ENCODE peak calls at places on chromosome 20, in four cellular contexts. O is GM12878, W is HL-60, K is K562. R is an unnamed sample.

GRCh38 chr20:2524435-2525272 is 11.7 kb upstream of the TMC2 start:
- DNase-seq in O (peak), W (peak), K (peak), R (peak)

GRCh38 chr20:63636752-63637633 is 10.1 kb upstream of the GMEB2 start:
- DNase-seq in O (no peak), W (no peak), K (peak), R (no peak)

GRCh38 chr20:14878676-14879019 is 541.2 kb upstream of the FLRT3 start:
- DNase-seq in O (no peak), W (no peak), K (no peak), R (no peak)

GRCh38 chr20:44167736-44168135 is 19.3 kb downstream of the JPH2 start:
- DNase-seq in O (no peak), W (no peak), K (no peak), R (no peak)

GRCh38 chr20:38602185-38602581 is 574 bp downstream of the ARHGAP40 start:
- DNase-seq in O (no peak), W (no peak), K (no peak), R (no peak)

GRCh38 chr20:44404204-44405181 is 49.0 kb downstream of the HNF4A start:
- DNase-seq in O (no peak), W (no peak), K (no peak), R (no peak)

GRCh38 chr20:40470313-40471260 is 218.4 kb downstream of the MAFB start:
- DNase-seq in O (no peak), W (no peak), K (no peak), R (no peak)

GRCh38 chr20:3046677-3047462 is 1.0 kb downstream of the MRPS26 start:
- DNase-seq in O (no peak), W (peak), K (no peak), R (peak)

GRCh38 chr20:33279261-33279910 is 3.6 kb upstream of the BPIFB1 start:
- DNase-seq in O (no peak), W (no peak), K (no peak), R (no peak)

GRCh38 chr20:23149623-23150279 is 63.6 kb upstream of the CD93 start:
- DNase-seq in O (no peak), W (no peak), K (no peak), R (no peak)

GRCh38 chr20:60354181-60354580 is 396.0 kb downstream of the CDH26 start:
- DNase-seq in O (no peak), W (no peak), K (no peak), R (no peak)

GRCh38 chr20:50491926-50492634 is 18.1 kb upstream of the PTPN1 start:
- DNase-seq in O (no peak), W (no peak), K (no peak), R (no peak)

GRCh38 chr20:63159826-63160640 is 55.9 kb downstream of the YTHDF1 start:
- DNase-seq in O (no peak), W (no peak), K (no peak), R (no peak)

GRCh38 chr20:37341632-37342031 is 4.3 kb upstream of the SRC start:
- DNase-seq in O (no peak), W (no peak), K (no peak), R (no peak)

GRCh38 chr20:63858393-63859165 is 2.7 kb upstream of the ABHD16B start:
- DNase-seq in O (no peak), W (no peak), K (peak), R (no peak)

GRCh38 chr20:54122189-54122588 is 51.6 kb downstream of the CYP24A1 start:
- DNase-seq in O (no peak), W (no peak), K (no peak), R (no peak)

GRCh38 chr20:38143646-38144554 is 21.2 kb downstream of the TGM2 start:
- DNase-seq in O (no peak), W (peak), K (peak), R (no peak)

GRCh38 chr20:17873410-17874270 is 95.0 kb downstream of the SNX5 start:
- DNase-seq in O (no peak), W (no peak), K (no peak), R (no peak)

GRCh38 chr20:5557123-5557522 is 193.1 kb upstream of the SHLD1 start:
- DNase-seq in O (peak), W (peak), K (peak), R (peak)

GRCh38 chr20:41552295-41553068 is 65.7 kb downstream of the CHD6 start:
- DNase-seq in O (no peak), W (no peak), K (no peak), R (no peak)

GRCh38 chr20:37243937-37244571 is 17.6 kb downstream of the GHRH start:
- DNase-seq in O (no peak), W (no peak), K (no peak), R (no peak)

GRCh38 chr20:17504898-17505663 is 26.1 kb downstream of the BFSP1 start:
- DNase-seq in O (peak), W (peak), K (peak), R (peak)

GRCh38 chr20:38270869-38271608 is 10.5 kb upstream of the KIAA1755 start:
- DNase-seq in O (no peak), W (no peak), K (no peak), R (no peak)

GRCh38 chr20:36548006-36548315 is 6.6 kb downstream of the MYL9 start:
- DNase-seq in O (no peak), W (no peak), K (peak), R (no peak)

GRCh38 chr20:63747622-63748355 is 8.2 kb downstream of the SLC2A4RG start:
- DNase-seq in O (no peak), W (no peak), K (no peak), R (no peak)

GRCh38 chr20:5100684-5101347 is 18.9 kb downstream of the PCNA start:
- DNase-seq in O (no peak), W (peak), K (peak), R (no peak)

GRCh38 chr20:52422574-52423463 is 231.2 kb upstream of the ZFP64 start:
- DNase-seq in O (no peak), W (no peak), K (no peak), R (no peak)

GRCh38 chr20:38237381-38237780 is 23.2 kb downstream of the KIAA1755 start:
- DNase-seq in O (no peak), W (no peak), K (no peak), R (no peak)

GRCh38 chr20:51315390-51315789 is 227.1 kb downstream of the NFATC2 start:
- DNase-seq in O (no peak), W (no peak), K (no peak), R (no peak)

GRCh38 chr20:34052414-34052813 is 58.7 kb downstream of the RALY start:
- DNase-seq in O (no peak), W (no peak), K (no peak), R (no peak)

GRCh38 chr20:53028337-53029007 is 56.3 kb downstream of the TSHZ2 start:
- DNase-seq in O (no peak), W (no peak), K (no peak), R (no peak)

GRCh38 chr20:34141293-34141692 is 29.2 kb upstream of the EIF2S2 start:
- DNase-seq in O (no peak), W (no peak), K (no peak), R (no peak)

GRCh38 chr20:39631557-39631956 is 669.4 kb downstream of the DHX35 start:
- DNase-seq in O (no peak), W (no peak), K (no peak), R (no peak)

GRCh38 chr20:47490795-47491194 is 10.9 kb upstream of the NCOA3 start:
- DNase-seq in O (no peak), W (peak), K (no peak), R (no peak)

GRCh38 chr20:47482705-47483104 is 19.0 kb upstream of the NCOA3 start:
- DNase-seq in O (no peak), W (no peak), K (no peak), R (no peak)

GRCh38 chr20:47484303-47484702 is 17.4 kb upstream of the NCOA3 start:
- DNase-seq in O (no peak), W (no peak), K (no peak), R (no peak)

GRCh38 chr20:47489448-47489872 is 12.2 kb upstream of the NCOA3 start:
- DNase-seq in O (no peak), W (peak), K (no peak), R (no peak)

GRCh38 chr20:47487175-47487917 is 14.3 kb upstream of the NCOA3 start:
- DNase-seq in O (peak), W (no peak), K (peak), R (no peak)
- TF ChIP-seq SPI1 in O (peak), W (no peak), K (no peak), R (peak)

DNA sequence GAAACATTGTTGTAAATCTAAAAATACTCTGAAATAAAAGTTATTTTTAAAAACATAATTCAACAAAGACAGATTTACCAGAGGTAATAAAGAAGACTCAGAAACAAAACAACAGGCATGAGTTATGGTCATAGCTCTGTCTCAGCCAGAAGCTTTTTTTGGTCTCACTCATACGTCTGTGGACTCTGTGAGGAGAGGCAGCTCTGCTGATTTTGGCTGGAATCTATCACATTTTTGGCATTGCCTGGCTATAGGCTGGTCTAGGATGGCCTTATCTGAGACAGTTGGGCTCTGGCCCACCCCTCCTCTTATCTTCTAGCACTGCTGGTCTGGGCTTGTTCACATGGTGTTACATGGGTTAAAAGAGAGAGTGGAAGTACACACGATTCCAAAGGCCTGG is 514.0 kb upstream of the BTBD3 start:
- DNase-seq in O (no peak), W (no peak), K (no peak), R (no peak)
- TF ChIP-seq SPI1 in O (no peak), W (no peak), K (no peak), R (no peak)

GRCh38 chr20:805713-806112 is 27.8 kb upstream of the FAM110A start:
- DNase-seq in O (no peak), W (no peak), K (no peak), R (no peak)
- TF ChIP-seq SPI1 in O (no peak), W (no peak), K (no peak), R (no peak)

GRCh38 chr20:25025986-25026605 is 31.8 kb downstream of the ACSS1 start:
- DNase-seq in O (no peak), W (peak), K (no peak), R (no peak)
- TF ChIP-seq SPI1 in O (no peak), W (peak), K (no peak), R (no peak)

DNA sequence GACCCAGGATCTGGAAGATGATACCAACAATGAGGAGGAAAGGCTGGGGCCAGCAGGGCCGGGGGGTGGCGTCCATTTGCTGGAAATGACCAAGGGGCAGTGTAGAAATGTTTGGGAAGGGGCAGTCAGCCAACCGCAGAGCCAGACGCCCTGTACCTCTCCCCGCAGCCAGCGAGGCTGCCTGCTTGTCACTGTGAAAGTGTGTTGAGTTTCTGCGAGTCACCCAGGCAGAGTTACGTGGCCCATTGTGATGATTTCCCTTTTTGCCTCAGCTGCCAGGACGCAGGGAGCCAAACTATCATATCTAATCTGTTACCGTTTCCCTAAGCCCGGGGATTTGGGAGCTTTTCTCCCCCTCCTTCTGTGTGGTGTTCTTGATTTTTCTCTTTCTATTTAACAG is 67.9 kb upstream of the APCDD1L start:
- DNase-seq in O (no peak), W (no peak), K (no peak), R (no peak)
- TF ChIP-seq SPI1 in O (no peak), W (no peak), K (no peak), R (no peak)

GRCh38 chr20:58202039-58202438 is 26.4 kb downstream of the ANKRD60 start:
- DNase-seq in O (no peak), W (no peak), K (no peak), R (no peak)
- TF ChIP-seq SPI1 in O (no peak), W (no peak), K (no peak), R (no peak)

DNA sequence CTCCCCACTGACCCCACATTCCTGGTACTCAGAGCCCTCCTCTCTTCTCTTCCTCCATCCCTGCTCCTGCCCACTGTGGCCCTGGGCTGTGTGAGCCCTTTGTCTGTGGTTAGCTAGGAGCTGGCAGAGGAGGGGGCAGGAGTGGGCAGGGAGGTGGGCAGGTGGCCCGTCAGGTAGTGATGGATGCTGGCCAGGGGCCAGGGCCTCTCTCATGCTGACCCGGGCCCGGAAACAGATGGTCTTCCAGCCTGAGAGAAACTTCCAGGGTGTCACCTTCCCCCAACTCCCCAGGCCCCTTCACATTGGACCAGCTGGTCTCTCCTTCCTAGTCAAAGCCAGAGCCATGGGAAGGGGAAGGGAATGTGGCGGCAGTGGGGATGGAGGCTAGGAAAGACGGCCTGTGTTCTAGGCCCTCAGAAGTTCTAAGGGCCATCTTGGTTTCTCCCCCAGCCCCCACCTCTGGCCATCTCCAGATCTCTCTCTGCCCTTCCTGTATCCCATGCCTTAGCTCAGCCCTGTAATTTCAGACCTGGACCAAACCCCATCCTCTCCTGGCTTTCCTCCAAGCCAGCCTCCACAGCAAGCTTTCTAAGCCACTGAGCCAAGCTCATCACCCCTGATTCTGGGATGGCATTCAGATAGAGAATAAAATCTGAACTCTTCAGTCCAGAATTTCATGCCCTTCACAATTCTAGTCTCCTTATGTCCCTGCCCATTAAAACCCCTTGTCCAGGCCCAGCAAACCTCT is 19.1 kb upstream of the CCM2L start:
- DNase-seq in O (no peak), W (no peak), K (no peak), R (no peak)
- TF ChIP-seq SPI1 in O (no peak), W (no peak), K (no peak), R (no peak)

DNA sequence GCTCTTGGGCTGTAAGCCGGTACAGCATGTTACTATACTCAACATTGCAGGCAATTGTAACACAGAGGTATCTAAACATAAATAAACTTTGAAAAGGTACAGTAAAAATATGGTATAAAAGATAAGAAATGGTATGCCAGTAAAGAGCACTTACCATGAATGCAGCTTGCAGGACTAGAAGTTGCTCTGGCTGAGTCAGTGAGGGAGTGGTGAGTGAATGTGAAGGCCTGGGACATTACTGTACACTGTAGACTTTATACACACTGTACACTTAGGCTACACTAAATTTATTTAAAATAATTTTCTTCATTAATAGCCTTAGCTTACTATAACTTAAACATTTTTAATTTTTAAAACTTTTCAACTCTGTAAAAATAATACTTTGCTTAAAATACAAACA is 37.8 kb upstream of the ANKEF1 start:
- DNase-seq in O (no peak), W (no peak), K (no peak), R (no peak)
- TF ChIP-seq SPI1 in O (no peak), W (no peak), K (no peak), R (no peak)

R was measured in GM12891.